ENCODE peak calls at places on chromosomes 6 and 20, in five cellular contexts. E, K, P, R and W are unnamed samples.

GRCh38 chr6:113622254-113622653 is 234.9 kb upstream of the MARCKS start:
- DNase-seq in K (no peak), E (no peak), P (no peak), R (no peak), W (no peak)

GRCh38 chr6:43491750-43492661 is 14.6 kb downstream of the TJAP1 start:
- DNase-seq in P (peak), K (no peak), E (peak), R (peak), W (no peak)

GRCh38 chr20:49518576-49518975 is 36.1 kb upstream of the KCNB1 start:
- DNase-seq in K (no peak), R (no peak), E (no peak), P (no peak), W (no peak)

GRCh38 chr6:26224940-26225847 is 138.0 kb downstream of the HFE start:
- DNase-seq in P (no peak), E (peak), K (no peak), R (no peak), W (no peak)

GRCh38 chr20:8127553-8128255 is 4.4 kb upstream of the PLCB1 start:
- DNase-seq in R (no peak), P (no peak), K (no peak), E (peak), W (no peak)

GRCh38 chr6:12535915-12536314 is 180.7 kb upstream of the PHACTR1 start:
- DNase-seq in K (no peak), E (no peak), P (no peak), R (no peak), W (no peak)

GRCh38 chr6:144104898-144105487 is 9.6 kb upstream of the SF3B5 start:
- DNase-seq in R (no peak), K (peak), P (no peak), E (peak), W (peak)

GRCh38 chr20:20666359-20666758 is 46.1 kb downstream of the RALGAPA2 start:
- DNase-seq in R (no peak), K (no peak), E (no peak), P (no peak), W (peak)

DNA sequence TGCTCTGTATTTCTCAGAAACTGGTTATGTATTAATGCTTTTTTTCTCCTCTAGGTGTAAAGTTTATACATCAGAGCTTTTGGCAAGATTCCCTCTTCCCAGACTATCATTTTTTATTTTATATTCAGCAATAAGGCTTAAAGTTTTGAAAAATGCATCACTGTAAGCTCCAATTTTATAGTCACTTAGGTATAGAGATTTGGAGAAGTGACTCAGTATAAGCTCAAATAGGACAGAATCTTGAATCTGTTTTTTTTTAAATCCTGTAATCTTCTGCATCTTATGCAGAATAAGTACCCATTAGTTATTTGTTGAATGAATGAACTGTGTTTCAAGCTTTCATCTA is 1.0 kb downstream of the NCOA7 start:
- DNase-seq in E (no peak), R (no peak), K (no peak), P (no peak), W (no peak)
- TF ChIP-seq CTCF in E (no peak), R (no peak), K (no peak), P (no peak), W (no peak)

GRCh38 chr6:35920793-35921732 is at the start of gene SRPK1:
- DNase-seq in R (peak), K (peak), P (peak), E (peak), W (peak)
- TF ChIP-seq POLR2A in R (peak), K (peak), P (peak), E (peak), W (peak)

GRCh38 chr6:168313371-168314028 is 6.1 kb downstream of the DACT2 start:
- DNase-seq in P (no peak), K (peak), R (no peak), E (no peak), W (no peak)

GRCh38 chr6:168315626-168316025 is 4.0 kb downstream of the DACT2 start:
- DNase-seq in K (no peak), E (no peak), R (no peak), P (no peak), W (no peak)

GRCh38 chr6:168318090-168318489 is 1.5 kb downstream of the DACT2 start:
- DNase-seq in E (no peak), K (peak), P (no peak), R (no peak), W (no peak)

GRCh38 chr6:168314029-168314420 is 5.6 kb downstream of the DACT2 start:
- DNase-seq in P (no peak), R (no peak), E (no peak), K (no peak), W (no peak)

DNA sequence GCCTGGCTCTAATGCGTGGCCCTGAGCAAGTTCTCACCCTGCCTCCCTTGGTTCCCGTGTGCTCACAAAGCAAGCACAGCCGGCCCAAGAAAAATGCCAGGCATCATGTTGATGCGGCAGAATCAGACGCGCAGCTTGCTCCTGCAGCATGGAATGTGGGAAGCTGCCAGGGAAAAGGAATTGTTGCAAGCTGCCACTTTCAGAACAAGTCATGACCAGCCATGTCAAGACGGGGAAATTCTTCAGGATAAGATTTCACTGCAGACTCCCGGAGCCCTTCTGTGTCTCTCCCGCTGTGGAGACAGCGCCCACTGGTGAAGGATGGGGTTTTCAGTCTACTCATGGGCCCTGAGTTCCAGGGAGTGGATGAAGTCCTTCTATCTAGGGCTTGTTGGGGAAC is 4.6 kb downstream of the DACT2 start:
- DNase-seq in P (no peak), E (no peak), R (no peak), K (no peak), W (no peak)
- TF ChIP-seq CTCF in P (no peak), E (no peak), R (no peak), K (peak), W (no peak)

GRCh38 chr6:30066577-30067459 is at the start of gene PPP1R11:
- DNase-seq in P (peak), R (peak), K (peak), E (peak), W (peak)
- TF ChIP-seq POLR2A in P (peak), R (peak), K (peak), E (peak), W (peak)